ENCODE peak calls at places on chromosomes 3 and 15, in five cellular contexts. C, N, X, O and R are unnamed samples.

GRCh38 chr15:65212097-65212496 is 824 bp upstream of the CILP start:
- DNase-seq in C (no peak), X (peak; percentile 80), O (no peak), N (peak; percentile 4), R (no peak)

GRCh38 chr15:67563092-67563491 is 20.6 kb downstream of the MAP2K5 start:
- DNase-seq in O (no peak), N (no peak), C (no peak), X (no peak), R (no peak)

GRCh38 chr3:81995334-81995733 is 233.9 kb upstream of the GBE1 start:
- DNase-seq in X (peak; percentile 20), O (no peak), C (no peak), N (no peak), R (no peak)

GRCh38 chr15:24627443-24627842 is 48.1 kb upstream of the NPAP1 start:
- DNase-seq in O (no peak), N (no peak), X (no peak), C (no peak), R (no peak)

GRCh38 chr3:108088697-108089096 is 2.1 kb downstream of the CD47 start:
- DNase-seq in X (no peak), O (no peak), C (peak; percentile 16), N (peak; percentile 55), R (no peak)

GRCh38 chr3:183306798-183307671 is 54.0 kb downstream of the B3GNT5 start:
- DNase-seq in X (no peak), C (peak; percentile 62), O (peak; percentile 91), N (peak; percentile 99), R (peak; percentile 91)

GRCh38 chr3:158808697-158809096 is 6.8 kb downstream of the MFSD1 start:
- DNase-seq in X (no peak), N (no peak), C (peak; percentile 85), O (peak; percentile 16), R (no peak)

GRCh38 chr15:89777073-89777820 is 1.1 kb downstream of the MESP2 start:
- DNase-seq in X (peak; percentile 40), N (no peak), C (no peak), O (no peak), R (no peak)

GRCh38 chr3:194936091-194936490 is 250.4 kb downstream of the FAM43A start:
- DNase-seq in X (no peak), N (no peak), C (no peak), O (no peak), R (no peak)

GRCh38 chr3:176971613-176972174 is 225.6 kb downstream of the TBL1XR1 start:
- DNase-seq in X (no peak), N (no peak), O (no peak), C (peak; percentile 16), R (no peak)

GRCh38 chr15:75577401-75578205 is 1.5 kb downstream of the PTPN9 start:
- DNase-seq in C (peak; percentile 28), N (peak; percentile 18), X (peak; percentile 46), O (no peak), R (no peak)

GRCh38 chr15:52805351-52806283 is 15.5 kb upstream of the ONECUT1 start:
- DNase-seq in C (no peak), N (no peak), X (peak; percentile 88), O (no peak), R (no peak)

GRCh38 chr3:169390741-169391300 is 272.7 kb downstream of the MECOM start:
- DNase-seq in C (no peak), X (no peak), O (no peak), N (no peak), R (no peak)

GRCh38 chr15:59691194-59691805 is 2.2 kb upstream of the BNIP2 start:
- DNase-seq in X (peak; percentile 26), C (peak; percentile 58), O (no peak), N (peak; percentile 66), R (no peak)

GRCh38 chr15:28099555-28100140 is 533 bp upstream of the OCA2 start:
- DNase-seq in C (no peak), X (no peak), O (no peak), N (no peak), R (no peak)
- H3K27me3 ChIP-seq in C (peaks cover 55% of the 10 kb centered on the region), X (peaks cover 73% of the 10 kb centered on the region), O (peaks cover 15% of the 10 kb centered on the region), N (peaks cover 4% of the 10 kb centered on the region), R (peaks cover 44% of the 10 kb centered on the region)

GRCh38 chr3:156723182-156723619 is 48.8 kb downstream of the TIPARP start:
- DNase-seq in C (peak; percentile 53), O (no peak), N (no peak), X (no peak), R (no peak)
- H3K27ac ChIP-seq in C (no peak overlapping the region), O (no peak overlapping the region), N (no peak overlapping the region), X (no peak overlapping the region), R (no peak overlapping the region)

DNA sequence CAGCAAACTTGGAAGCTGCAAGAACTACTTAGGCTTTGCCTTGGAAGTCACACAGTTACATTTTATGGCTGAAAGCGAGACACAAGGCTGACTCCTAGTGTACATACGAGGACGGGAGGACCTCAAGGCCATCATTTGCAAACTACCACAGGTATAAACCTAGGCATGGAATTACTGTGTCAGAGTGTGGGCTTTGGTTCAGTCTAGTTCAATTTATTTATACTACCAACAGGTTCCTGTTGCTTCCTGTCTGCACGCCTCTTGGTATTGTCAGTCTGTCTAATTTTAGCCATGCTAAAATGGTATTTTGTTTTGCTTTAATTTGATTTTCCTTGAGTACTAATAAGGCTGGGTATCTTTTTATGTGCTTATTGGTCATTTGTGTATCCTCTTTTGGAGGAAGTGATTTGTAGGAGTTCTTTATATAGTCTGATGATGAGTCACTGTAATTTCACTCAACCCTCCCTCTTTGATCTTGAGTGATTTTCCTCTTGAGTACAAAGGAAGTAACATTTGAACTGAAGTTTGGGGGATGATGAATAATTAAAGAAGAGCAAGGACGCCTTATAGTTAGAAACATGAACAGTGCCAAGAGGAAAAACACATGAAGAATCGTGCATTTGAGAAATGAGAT is 8.2 kb downstream of the ANKRD34C start:
- DNase-seq in X (no peak), N (no peak), O (no peak), C (no peak), R (no peak)
- H3K27me3 ChIP-seq in X (peaks cover 16% of the 10 kb centered on the region), N (no peaks in the 10 kb centered on the region), O (no peaks in the 10 kb centered on the region), C (no peaks in the 10 kb centered on the region), R (peaks cover 18% of the 10 kb centered on the region)

GRCh38 chr3:59771760-59772159 is 721.9 kb upstream of the CFAP20DC start:
- DNase-seq in X (no peak), C (peak; percentile 94), N (no peak), O (no peak), R (no peak)

GRCh38 chr3:59773970-59774369 is 724.1 kb upstream of the CFAP20DC start:
- DNase-seq in X (no peak), C (no peak), N (no peak), O (no peak), R (no peak)

GRCh38 chr3:59774613-59775012 is 724.8 kb upstream of the CFAP20DC start:
- DNase-seq in C (peak; percentile 90), N (no peak), X (no peak), O (no peak), R (no peak)

GRCh38 chr3:59775106-59775505 is 725.3 kb upstream of the CFAP20DC start:
- DNase-seq in N (no peak), O (no peak), X (no peak), C (peak; percentile 48), R (no peak)

DNA sequence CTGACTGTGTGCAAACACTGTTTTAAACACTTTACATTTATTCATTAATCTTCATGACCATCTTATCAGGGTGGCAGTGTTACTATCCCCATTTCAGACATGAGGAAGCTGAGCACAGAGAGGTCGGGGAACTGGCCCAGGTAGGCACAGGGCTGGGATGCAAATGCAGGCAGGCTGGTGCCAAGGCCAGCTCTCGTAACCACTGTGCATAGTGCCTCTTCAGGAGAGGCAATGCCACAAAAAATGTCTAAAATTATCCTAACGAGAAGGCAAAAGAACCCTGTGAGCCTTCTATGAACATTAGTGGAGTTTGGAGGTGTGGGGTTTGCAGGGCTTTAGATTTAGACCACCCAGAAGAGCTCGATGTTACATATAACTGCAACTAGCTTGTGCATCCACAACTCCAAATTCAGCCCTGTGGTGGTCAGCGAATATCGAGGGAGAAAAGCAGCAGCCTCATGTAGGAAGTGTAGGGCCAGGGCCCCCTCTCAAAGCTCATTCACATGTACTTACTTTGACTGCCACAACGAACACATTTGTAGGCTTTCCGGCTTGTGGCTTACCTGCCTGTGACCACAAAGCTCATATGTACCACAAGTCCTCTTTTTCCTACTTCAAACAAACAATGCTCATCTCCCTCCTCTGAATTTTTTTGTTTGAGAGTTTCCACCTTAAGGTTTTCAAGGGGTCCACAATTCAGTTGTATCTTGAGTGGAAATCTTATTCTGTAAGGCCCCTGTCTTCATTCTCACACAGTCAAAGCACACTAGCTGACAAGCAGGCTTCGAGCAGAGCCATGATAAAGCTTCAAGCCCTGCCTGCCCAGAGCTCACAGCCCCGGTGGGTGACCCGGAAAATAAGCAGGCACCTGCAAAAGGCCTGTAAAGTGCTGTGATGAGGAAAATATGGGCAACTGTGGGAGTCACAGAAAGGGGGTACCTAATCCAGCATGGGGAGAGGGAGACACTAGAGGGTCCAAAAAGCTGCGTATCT is 722.9 kb upstream of the CFAP20DC start:
- DNase-seq in C (no peak), X (no peak), N (peak; percentile 33), O (no peak), R (no peak)
- H3K27ac ChIP-seq in C (no peak overlapping the region), X (no peak overlapping the region), N (no peak overlapping the region), O (no peak overlapping the region), R (no peak overlapping the region)